ENCODE peak calls at places on chromosomes 12 and 14, in six cellular contexts. N, D, Z, G, E and R are unnamed samples.

GRCh38 chr14:95998656-95999055 is 40.5 kb upstream of the C14orf132 start:
- DNase-seq in N (no peak), D (no peak), Z (peak; percentile 60), G (no peak), E (no peak), R (no peak)

GRCh38 chr12:108594-108993 is 42.0 kb downstream of the IQSEC3 start:
- DNase-seq in N (no peak), D (no peak), Z (no peak), G (no peak), E (no peak), R (peak; percentile 19)

GRCh38 chr12:62191747-62192485 is 68.3 kb upstream of the USP15 start:
- DNase-seq in N (peak; percentile 28), D (no peak), Z (peak; percentile 14), G (peak; percentile 29), E (no peak), R (no peak)

GRCh38 chr12:990308-990648 is 745 bp upstream of the ERC1 start:
- DNase-seq in N (peak; percentile 40), D (peak; percentile 30), Z (peak; percentile 33), G (peak; percentile 50), E (peak; percentile 66), R (no peak)

GRCh38 chr12:54341343-54341742 is 16.4 kb downstream of the COPZ1 start:
- DNase-seq in N (no peak), D (no peak), Z (no peak), G (no peak), E (no peak), R (no peak)

GRCh38 chr12:101086490-101086889 is 123.5 kb downstream of the SLC5A8 start:
- DNase-seq in N (no peak), D (no peak), Z (peak; percentile 10), G (no peak), E (no peak), R (no peak)

GRCh38 chr12:6335451-6336078 is 6.3 kb downstream of the TNFRSF1A start:
- DNase-seq in N (no peak), D (no peak), Z (peak; percentile 84), G (peak; percentile 51), E (peak; percentile 85), R (no peak)

GRCh38 chr14:105294142-105294597 is 6.6 kb downstream of the BRF1 start:
- DNase-seq in N (peak; percentile 39), D (no peak), Z (peak; percentile 50), G (no peak), E (no peak), R (peak; percentile 45)

GRCh38 chr12:98532687-98533304 is 17.4 kb downstream of the TMPO start:
- DNase-seq in N (no peak), D (no peak), Z (peak; percentile 49), G (no peak), E (no peak), R (no peak)